ENCODE peak calls at places on chromosomes 5 and 9, in seven cellular contexts. J, N, X, E, U, T and B are unnamed samples.

GRCh38 chr5:148620696-148621095 is 33.6 kb downstream of the HTR4 start:
- DNase-seq in J (no peak), N (no peak), X (no peak), E (no peak), U (no peak), T (no peak), B (no peak)

GRCh38 chr5:107368593-107368992 is 302.1 kb downstream of the EFNA5 start:
- DNase-seq in J (no peak), N (no peak), X (no peak), E (no peak), U (no peak), T (no peak), B (no peak)

GRCh38 chr9:135225619-135226228 is 138.3 kb downstream of the OLFM1 start:
- DNase-seq in J (no peak), N (no peak), X (no peak), E (no peak), U (no peak), T (no peak), B (no peak)

GRCh38 chr5:177482359-177482795 is 8.9 kb upstream of the DBN1 start:
- DNase-seq in J (no peak), N (no peak), X (peak), E (no peak), U (no peak), T (no peak), B (no peak)

GRCh38 chr9:128254362-128254761 is 21.4 kb downstream of the GOLGA2 start:
- DNase-seq in J (no peak), N (no peak), X (no peak), E (no peak), U (no peak), T (no peak), B (no peak)

GRCh38 chr9:99185904-99186303 is 35.8 kb downstream of the ALG2 start:
- DNase-seq in J (peak), N (no peak), X (no peak), E (no peak), U (no peak), T (no peak), B (no peak)

GRCh38 chr5:6582507-6583048 is 50.3 kb downstream of the NSUN2 start:
- DNase-seq in J (no peak), N (no peak), X (no peak), E (no peak), U (no peak), T (no peak), B (no peak)

GRCh38 chr9:87944687-87945086 is 26.9 kb downstream of the SPATA31C1 start:
- DNase-seq in J (no peak), N (no peak), X (no peak), E (no peak), U (no peak), T (no peak), B (no peak)

GRCh38 chr9:35341585-35341984 is 148.3 kb upstream of the RUSC2 start:
- DNase-seq in J (peak), N (peak), X (peak), E (no peak), U (peak), T (no peak), B (no peak)

GRCh38 chr9:23291001-23291400 is 535.0 kb downstream of the ELAVL2 start:
- DNase-seq in J (no peak), N (no peak), X (no peak), E (no peak), U (no peak), T (no peak), B (no peak)

GRCh38 chr5:172101547-172102225 is 86.3 kb downstream of the STK10 start:
- DNase-seq in J (no peak), N (no peak), X (no peak), E (no peak), U (no peak), T (no peak), B (no peak)

GRCh38 chr9:93591301-93591700 is 14.9 kb downstream of the PHF2 start:
- DNase-seq in J (no peak), N (no peak), X (no peak), E (no peak), U (no peak), T (no peak), B (no peak)

GRCh38 chr5:9361835-9362234 is 184.0 kb downstream of the SEMA5A start:
- DNase-seq in J (peak), N (peak), X (peak), E (peak), U (no peak), T (peak), B (no peak)

GRCh38 chr9:124457887-124458431 is 7.7 kb downstream of the ADGRD2 start:
- DNase-seq in J (no peak), N (no peak), X (no peak), E (no peak), U (no peak), T (no peak), B (no peak)

GRCh38 chr5:124644138-124644537 is 102.3 kb downstream of the ZNF608 start:
- DNase-seq in J (no peak), N (peak), X (no peak), E (no peak), U (no peak), T (no peak), B (no peak)

GRCh38 chr9:114355821-114356220 is 26.2 kb downstream of the ORM2 start:
- DNase-seq in J (no peak), N (no peak), X (no peak), E (no peak), U (no peak), T (no peak), B (no peak)

GRCh38 chr5:76397200-76397599 is 5.9 kb upstream of the IQGAP2 start:
- DNase-seq in J (no peak), N (no peak), X (no peak), E (no peak), U (no peak), T (no peak), B (no peak)

GRCh38 chr5:166330061-166330460 is 1961.4 kb upstream of the WWC1 start:
- DNase-seq in J (no peak), N (no peak), X (no peak), E (no peak), U (no peak), T (no peak), B (no peak)

GRCh38 chr5:16797949-16798348 is 138.1 kb downstream of the MYO10 start:
- DNase-seq in J (no peak), N (no peak), X (peak), E (no peak), U (no peak), T (no peak), B (no peak)

GRCh38 chr9:127154390-127155191 is 32.2 kb upstream of the ANGPTL2 start:
- DNase-seq in J (no peak), N (no peak), X (peak), E (no peak), U (peak), T (no peak), B (no peak)

GRCh38 chr5:72509401-72509800 is 2.2 kb upstream of the ZNF366 start:
- DNase-seq in J (peak), N (no peak), X (no peak), E (no peak), U (peak), T (no peak), B (no peak)

GRCh38 chr5:149177911-149178565 is 36.7 kb downstream of the ABLIM3 start:
- DNase-seq in J (no peak), N (no peak), X (no peak), E (no peak), U (no peak), T (no peak), B (no peak)

GRCh38 chr9:114697951-114698351 is 16.0 kb upstream of the TEX48 start:
- DNase-seq in J (no peak), N (no peak), X (no peak), E (no peak), U (no peak), T (no peak), B (no peak)

GRCh38 chr9:89218040-89218928 is 39.7 kb upstream of the SHC3 start:
- DNase-seq in J (no peak), N (no peak), X (no peak), E (no peak), U (no peak), T (no peak), B (no peak)

GRCh38 chr9:35564658-35565061 is 40.4 kb upstream of the TESK1 start:
- DNase-seq in J (no peak), N (no peak), X (no peak), E (no peak), U (no peak), T (no peak), B (no peak)

GRCh38 chr5:151284392-151284967 is 19.1 kb downstream of the SLC36A3 start:
- DNase-seq in J (no peak), N (no peak), X (no peak), E (no peak), U (no peak), T (no peak), B (no peak)

GRCh38 chr9:107336718-107337360 is 53.8 kb downstream of the RAD23B start:
- DNase-seq in J (no peak), N (peak), X (peak), E (no peak), U (peak), T (peak), B (no peak)

GRCh38 chr5:141650851-141651727 is at the start of gene FCHSD1:
- DNase-seq in J (peak), N (peak), X (peak), E (peak), U (peak), T (peak), B (no peak)

GRCh38 chr5:72285425-72285821 is 34.6 kb downstream of the MRPS27 start:
- DNase-seq in J (no peak), N (no peak), X (no peak), E (no peak), U (no peak), T (no peak), B (no peak)

GRCh38 chr5:172280937-172281336 is 2.6 kb downstream of the UBTD2 start:
- DNase-seq in J (no peak), N (no peak), X (peak), E (no peak), U (no peak), T (no peak), B (no peak)

GRCh38 chr9:121269030-121269887 is 1.3 kb downstream of the GSN start:
- DNase-seq in J (no peak), N (no peak), X (no peak), E (no peak), U (no peak), T (peak), B (no peak)

GRCh38 chr5:3336666-3337065 is 259.0 kb upstream of the IRX1 start:
- DNase-seq in J (no peak), N (no peak), X (no peak), E (no peak), U (no peak), T (no peak), B (no peak)

GRCh38 chr9:132768932-132769894 is 98.9 kb downstream of the GTF3C4 start:
- DNase-seq in J (peak), N (peak), X (peak), E (no peak), U (no peak), T (peak), B (no peak)

GRCh38 chr9:87865626-87866025 is 17.1 kb upstream of the SPATA31E1 start:
- DNase-seq in J (no peak), N (no peak), X (no peak), E (no peak), U (no peak), T (no peak), B (no peak)

GRCh38 chr5:73513996-73514395 is 15.8 kb downstream of the BTF3 start:
- DNase-seq in J (no peak), N (no peak), X (no peak), E (no peak), U (no peak), T (no peak), B (no peak)

GRCh38 chr9:97307091-97307490 is 368 bp upstream of the CCDC180 start:
- DNase-seq in J (peak), N (peak), X (peak), E (peak), U (peak), T (peak), B (no peak)

GRCh38 chr5:38509185-38509584 is 47.3 kb downstream of the LIFR start:
- DNase-seq in J (no peak), N (peak), X (peak), E (no peak), U (no peak), T (no peak), B (no peak)

GRCh38 chr5:175614223-175614622 is 43.6 kb upstream of the HRH2 start:
- DNase-seq in J (no peak), N (no peak), X (no peak), E (no peak), U (no peak), T (no peak), B (no peak)

GRCh38 chr5:131423056-131423455 is 159.2 kb downstream of the CDC42SE2 start:
- DNase-seq in J (no peak), N (no peak), X (peak), E (no peak), U (no peak), T (no peak), B (no peak)
- TF ChIP-seq CTCF in J (peak), N (peak), X (peak), E (peak), U (peak), T (peak), B (peak)

GRCh38 chr5:179268966-179269693 is 76.1 kb downstream of the ADAMTS2 start:
- DNase-seq in J (no peak), N (no peak), X (no peak), E (no peak), U (peak), T (no peak), B (no peak)

GRCh38 chr5:179268399-179268952 is 76.8 kb downstream of the ADAMTS2 start:
- DNase-seq in J (peak), N (no peak), X (no peak), E (no peak), U (peak), T (no peak), B (no peak)

GRCh38 chr5:179266291-179267070 is 78.8 kb downstream of the ADAMTS2 start:
- DNase-seq in J (no peak), N (no peak), X (no peak), E (no peak), U (peak), T (no peak), B (no peak)

GRCh38 chr5:179267071-179267670 is 78.1 kb downstream of the ADAMTS2 start:
- DNase-seq in J (peak), N (no peak), X (no peak), E (no peak), U (peak), T (no peak), B (no peak)

GRCh38 chr5:179267671-179268071 is 77.6 kb downstream of the ADAMTS2 start:
- DNase-seq in J (peak), N (no peak), X (no peak), E (no peak), U (peak), T (no peak), B (no peak)
- TF ChIP-seq CTCF in J (no peak), N (no peak), X (no peak), E (no peak), U (no peak), T (no peak), B (no peak)

GRCh38 chr5:167528651-167529050 is 762.8 kb upstream of the WWC1 start:
- DNase-seq in J (no peak), N (no peak), X (no peak), E (no peak), U (no peak), T (no peak), B (no peak)
- TF ChIP-seq CTCF in J (peak), N (no peak), X (no peak), E (no peak), U (no peak), T (no peak), B (no peak)

GRCh38 chr5:7897014-7897600 is 28.2 kb downstream of the MTRR start:
- DNase-seq in J (peak), N (peak), X (peak), E (no peak), U (no peak), T (peak), B (no peak)
- TF ChIP-seq CTCF in J (peak), N (peak), X (peak), E (peak), U (peak), T (peak), B (no peak)

GRCh38 chr5:77972545-77973252 is 196.6 kb upstream of the TBCA start:
- DNase-seq in J (peak), N (no peak), X (no peak), E (peak), U (no peak), T (no peak), B (no peak)
- TF ChIP-seq CTCF in J (no peak), N (no peak), X (peak), E (peak), U (peak), T (no peak), B (no peak)

GRCh38 chr9:69535296-69535832 is 136.8 kb downstream of the APBA1 start:
- DNase-seq in J (no peak), N (no peak), X (no peak), E (no peak), U (no peak), T (no peak), B (no peak)
- TF ChIP-seq CTCF in J (no peak), N (no peak), X (no peak), E (no peak), U (no peak), T (no peak), B (no peak)

GRCh38 chr9:137293094-137293481 is 9.0 kb downstream of the NRARP start:
- DNase-seq in J (no peak), N (no peak), X (no peak), E (no peak), U (no peak), T (no peak), B (no peak)
- TF ChIP-seq CTCF in J (no peak), N (no peak), X (no peak), E (no peak), U (no peak), T (no peak), B (no peak)

GRCh38 chr5:123163225-123163876 is 74.3 kb downstream of the PRDM6 start:
- DNase-seq in J (no peak), N (no peak), X (no peak), E (no peak), U (no peak), T (no peak), B (no peak)

GRCh38 chr5:123156577-123157296 is 67.7 kb downstream of the PRDM6 start:
- DNase-seq in J (no peak), N (peak), X (peak), E (no peak), U (no peak), T (no peak), B (no peak)

GRCh38 chr5:123154857-123155467 is 65.9 kb downstream of the PRDM6 start:
- DNase-seq in J (no peak), N (no peak), X (no peak), E (no peak), U (no peak), T (no peak), B (no peak)

GRCh38 chr5:123155511-123155923 is 66.5 kb downstream of the PRDM6 start:
- DNase-seq in J (no peak), N (no peak), X (no peak), E (no peak), U (no peak), T (no peak), B (no peak)

GRCh38 chr5:123157797-123158528 is 68.9 kb downstream of the PRDM6 start:
- DNase-seq in J (no peak), N (peak), X (peak), E (no peak), U (no peak), T (no peak), B (no peak)
- TF ChIP-seq CTCF in J (no peak), N (no peak), X (peak), E (no peak), U (no peak), T (peak), B (no peak)